ENCODE peak calls at places on chromosome 2, in five cellular contexts. A, Z, S, H and K are unnamed samples.

GRCh38 chr2:84631047-84631446 is 114.7 kb downstream of the DNAH6 start:
- DNase-seq in H (no peak), Z (peak; percentile 17), S (peak; percentile 38), A (peak; percentile 6), K (no peak)

GRCh38 chr2:62306751-62307468 is 111.0 kb downstream of the B3GNT2 start:
- DNase-seq in S (no peak), H (no peak), A (no peak), Z (peak; percentile 40), K (no peak)

GRCh38 chr2:41981417-41981816 is 66.4 kb upstream of the PKDCC start:
- DNase-seq in H (no peak), S (peak; percentile 59), A (no peak), Z (no peak), K (no peak)

GRCh38 chr2:202032841-202033316 is 776 bp upstream of the FZD7 start:
- DNase-seq in Z (no peak), A (peak; percentile 87), H (peak; percentile 81), S (peak; percentile 78), K (no peak)

GRCh38 chr2:127640082-127641072 is 5.6 kb upstream of the GPR17 start:
- DNase-seq in H (no peak), Z (no peak), S (no peak), A (peak; percentile 93), K (no peak)

GRCh38 chr2:29655391-29656086 is 265.8 kb downstream of the ALK start:
- DNase-seq in H (no peak), A (no peak), Z (no peak), S (no peak), K (no peak)

GRCh38 chr2:121888189-121888557 is 132.7 kb downstream of the TSN start:
- DNase-seq in S (peak; percentile 24), Z (no peak), H (no peak), A (peak; percentile 84), K (no peak)

GRCh38 chr2:190408538-190409271 is 550 bp downstream of the MFSD6 start:
- DNase-seq in Z (no peak), H (peak; percentile 73), S (peak; percentile 52), A (peak; percentile 78), K (peak; percentile 83)

GRCh38 chr2:8633186-8633734 is 48.6 kb upstream of the ID2 start:
- DNase-seq in S (no peak), A (no peak), H (no peak), Z (no peak), K (no peak)

GRCh38 chr2:207163815-207164747 is 1.7 kb downstream of the KLF7 start:
- DNase-seq in A (no peak), Z (peak; percentile 86), H (peak; percentile 85), S (peak; percentile 24), K (peak; percentile 72)

GRCh38 chr2:19364014-19364413 is 5.6 kb upstream of the OSR1 start:
- DNase-seq in A (no peak), Z (no peak), S (no peak), H (no peak), K (no peak)